ENCODE peak calls at places on chromosomes 7 and 10, in nine cellular contexts. One of them, this sample, is unnamed.

GRCh38 chr7:39085189-39085588 is 107.5 kb downstream of the POU6F2 start:
- DNase-seq in mucosa of gallbladder: no peak
- DNase-seq in NCI-H446: no peak
- DNase-seq in dorsolateral prefrontal cortex: no peak
- DNase-seq in NCI-H1930: no peak
- DNase-seq in amniotic stem cell: no peak
- DNase-seq in stimulated activated CD4-positive, alpha-beta T cell treated with anti-CD3 and anti-CD28 coated beads, Interleukin-15, amount 100 ng/mL, for 24 hours: no peak
- DNase-seq in stromal cell of bone marrow: no peak
- DNase-seq in body of pancreas: no peak
- DNase-seq in this sample: no peak

GRCh38 chr7:37908221-37908788 is 8.3 kb downstream of the SFRP4 start:
- DNase-seq in mucosa of gallbladder: no peak
- DNase-seq in NCI-H446: no peak
- DNase-seq in dorsolateral prefrontal cortex: no peak
- DNase-seq in NCI-H1930: no peak
- DNase-seq in amniotic stem cell: peak; percentile 49
- DNase-seq in stimulated activated CD4-positive, alpha-beta T cell treated with anti-CD3 and anti-CD28 coated beads, Interleukin-15, amount 100 ng/mL, for 24 hours: no peak
- DNase-seq in stromal cell of bone marrow: peak; percentile 93
- DNase-seq in body of pancreas: no peak
- DNase-seq in this sample: peak; percentile 91

GRCh38 chr10:7264313-7264741 is 146.5 kb downstream of the SFMBT2 start:
- DNase-seq in mucosa of gallbladder: peak; percentile 57
- DNase-seq in NCI-H446: no peak
- DNase-seq in dorsolateral prefrontal cortex: no peak
- DNase-seq in NCI-H1930: no peak
- DNase-seq in amniotic stem cell: no peak
- DNase-seq in stimulated activated CD4-positive, alpha-beta T cell treated with anti-CD3 and anti-CD28 coated beads, Interleukin-15, amount 100 ng/mL, for 24 hours: no peak
- DNase-seq in stromal cell of bone marrow: no peak
- DNase-seq in body of pancreas: no peak
- DNase-seq in this sample: no peak

GRCh38 chr10:10605551-10606081 is 412.1 kb upstream of the CELF2 start:
- DNase-seq in mucosa of gallbladder: peak; percentile 10
- DNase-seq in NCI-H446: peak; percentile 43
- DNase-seq in dorsolateral prefrontal cortex: no peak
- DNase-seq in NCI-H1930: no peak
- DNase-seq in amniotic stem cell: no peak
- DNase-seq in stimulated activated CD4-positive, alpha-beta T cell treated with anti-CD3 and anti-CD28 coated beads, Interleukin-15, amount 100 ng/mL, for 24 hours: peak; percentile 3
- DNase-seq in stromal cell of bone marrow: peak; percentile 96
- DNase-seq in body of pancreas: no peak
- DNase-seq in this sample: peak; percentile 77

GRCh38 chr7:522071-522937 is 2.7 kb upstream of the PDGFA start:
- DNase-seq in mucosa of gallbladder: peak; percentile 74
- DNase-seq in NCI-H446: no peak
- DNase-seq in dorsolateral prefrontal cortex: no peak
- DNase-seq in NCI-H1930: no peak
- DNase-seq in amniotic stem cell: no peak
- DNase-seq in stimulated activated CD4-positive, alpha-beta T cell treated with anti-CD3 and anti-CD28 coated beads, Interleukin-15, amount 100 ng/mL, for 24 hours: peak; percentile 51
- DNase-seq in stromal cell of bone marrow: no peak
- DNase-seq in body of pancreas: peak; percentile 87
- DNase-seq in this sample: no peak

GRCh38 chr10:31921031-31921430 is 7.6 kb downstream of the ARHGAP12 start:
- DNase-seq in mucosa of gallbladder: no peak
- DNase-seq in NCI-H446: no peak
- DNase-seq in dorsolateral prefrontal cortex: no peak
- DNase-seq in NCI-H1930: no peak
- DNase-seq in amniotic stem cell: no peak
- DNase-seq in stimulated activated CD4-positive, alpha-beta T cell treated with anti-CD3 and anti-CD28 coated beads, Interleukin-15, amount 100 ng/mL, for 24 hours: no peak
- DNase-seq in stromal cell of bone marrow: no peak
- DNase-seq in body of pancreas: no peak
- DNase-seq in this sample: no peak

GRCh38 chr7:10412426-10413019 is 561.1 kb upstream of the PHF14 start:
- DNase-seq in mucosa of gallbladder: peak; percentile 26
- DNase-seq in NCI-H446: peak; percentile 32
- DNase-seq in dorsolateral prefrontal cortex: no peak
- DNase-seq in NCI-H1930: no peak
- DNase-seq in amniotic stem cell: no peak
- DNase-seq in stimulated activated CD4-positive, alpha-beta T cell treated with anti-CD3 and anti-CD28 coated beads, Interleukin-15, amount 100 ng/mL, for 24 hours: peak; percentile 17
- DNase-seq in stromal cell of bone marrow: peak; percentile 9
- DNase-seq in body of pancreas: peak; percentile 35
- DNase-seq in this sample: no peak

GRCh38 chr7:11252705-11253272 is 279.1 kb downstream of the PHF14 start:
- DNase-seq in mucosa of gallbladder: no peak
- DNase-seq in NCI-H446: no peak
- DNase-seq in dorsolateral prefrontal cortex: no peak
- DNase-seq in NCI-H1930: no peak
- DNase-seq in amniotic stem cell: no peak
- DNase-seq in stimulated activated CD4-positive, alpha-beta T cell treated with anti-CD3 and anti-CD28 coated beads, Interleukin-15, amount 100 ng/mL, for 24 hours: no peak
- DNase-seq in stromal cell of bone marrow: no peak
- DNase-seq in body of pancreas: no peak
- DNase-seq in this sample: no peak